ENCODE peak calls at places on chromosomes 16 and 17, in six cellular contexts. One of them, this sample, is unnamed.

GRCh38 chr16:75108792-75109731 is 7.5 kb downstream of the LDHD start:
- DNase-seq in tibial artery: peak; percentile 88
- DNase-seq in K562: no peak
- DNase-seq in activated effector memory CD4-positive, alpha-beta T cell treated with Interleukin-2 at 50 U/mL for 16 hours: peak; percentile 73
- DNase-seq in DMS153: peak; percentile 71
- DNase-seq in retinal pigment epithelial cell: peak; percentile 81
- DNase-seq in this sample: no peak

GRCh38 chr17:22704674-22705073 is 1012.4 kb downstream of the KCNJ18 start:
- DNase-seq in tibial artery: no peak
- DNase-seq in K562: no peak
- DNase-seq in activated effector memory CD4-positive, alpha-beta T cell treated with Interleukin-2 at 50 U/mL for 16 hours: no peak
- DNase-seq in retinal pigment epithelial cell: no peak
- DNase-seq in DMS153: no peak
- DNase-seq in this sample: no peak

GRCh38 chr16:3183445-3184139 is 4.4 kb upstream of the OR1F1 start:
- DNase-seq in tibial artery: no peak
- DNase-seq in K562: no peak
- DNase-seq in retinal pigment epithelial cell: no peak
- DNase-seq in DMS153: no peak
- DNase-seq in activated effector memory CD4-positive, alpha-beta T cell treated with Interleukin-2 at 50 U/mL for 16 hours: no peak
- DNase-seq in this sample: no peak

GRCh38 chr17:29241015-29241963 is 5.4 kb upstream of the CRYBA1 start:
- DNase-seq in retinal pigment epithelial cell: peak; percentile 76
- DNase-seq in DMS153: no peak
- DNase-seq in activated effector memory CD4-positive, alpha-beta T cell treated with Interleukin-2 at 50 U/mL for 16 hours: no peak
- DNase-seq in K562: no peak
- DNase-seq in tibial artery: peak; percentile 78
- DNase-seq in this sample: no peak

GRCh38 chr16:88569614-88569984 is 604 bp upstream of the ZC3H18 start:
- DNase-seq in K562: peak; percentile 34
- DNase-seq in tibial artery: no peak
- DNase-seq in activated effector memory CD4-positive, alpha-beta T cell treated with Interleukin-2 at 50 U/mL for 16 hours: no peak
- DNase-seq in retinal pigment epithelial cell: no peak
- DNase-seq in DMS153: no peak
- DNase-seq in this sample: no peak

GRCh38 chr16:88282221-88283041 is 100.3 kb upstream of the ZNF469 start:
- DNase-seq in activated effector memory CD4-positive, alpha-beta T cell treated with Interleukin-2 at 50 U/mL for 16 hours: no peak
- DNase-seq in K562: no peak
- DNase-seq in retinal pigment epithelial cell: no peak
- DNase-seq in tibial artery: no peak
- DNase-seq in DMS153: no peak
- DNase-seq in this sample: no peak

GRCh38 chr16:66658143-66658859 is 38.2 kb downstream of the CMTM4 start:
- DNase-seq in K562: no peak
- DNase-seq in retinal pigment epithelial cell: no peak
- DNase-seq in DMS153: no peak
- DNase-seq in activated effector memory CD4-positive, alpha-beta T cell treated with Interleukin-2 at 50 U/mL for 16 hours: no peak
- DNase-seq in tibial artery: no peak
- DNase-seq in this sample: no peak

GRCh38 chr16:19005561-19006445 is 22.1 kb downstream of the TMC7 start:
- DNase-seq in tibial artery: peak; percentile 23
- DNase-seq in K562: no peak
- DNase-seq in activated effector memory CD4-positive, alpha-beta T cell treated with Interleukin-2 at 50 U/mL for 16 hours: no peak
- DNase-seq in DMS153: no peak
- DNase-seq in retinal pigment epithelial cell: no peak
- DNase-seq in this sample: no peak

GRCh38 chr17:46167826-46168569 is 25.2 kb downstream of the KANSL1 start:
- DNase-seq in K562: no peak
- DNase-seq in activated effector memory CD4-positive, alpha-beta T cell treated with Interleukin-2 at 50 U/mL for 16 hours: no peak
- DNase-seq in DMS153: no peak
- DNase-seq in tibial artery: no peak
- DNase-seq in retinal pigment epithelial cell: no peak
- DNase-seq in this sample: no peak

This sample was measured in effector CD8-positive, alpha-beta T cell.